ENCODE peak calls at places on chromosome 17, in four cellular contexts. G, R, Z and X are unnamed samples.

GRCh38 chr17:15981208-15981607 is 18.3 kb downstream of the ZSWIM7 start:
- DNase-seq in G (no peak), R (no peak), Z (no peak), X (no peak)

GRCh38 chr17:79630120-79630519 is 19.3 kb upstream of the RBFOX3 start:
- DNase-seq in G (no peak), R (no peak), Z (peak; percentile 40), X (no peak)

GRCh38 chr17:7523033-7523432 is 25.8 kb upstream of the TNFSF12 start:
- DNase-seq in G (peak; percentile 68), R (no peak), Z (no peak), X (no peak)

GRCh38 chr17:43854498-43854897 is 7.5 kb downstream of the CD300LG start:
- DNase-seq in G (no peak), R (no peak), Z (no peak), X (no peak)

GRCh38 chr17:42895185-42895555 is 5.4 kb upstream of the G6PC1 start:
- DNase-seq in G (no peak), R (peak; percentile 76), Z (no peak), X (no peak)

GRCh38 chr17:57577751-57578607 is 167.1 kb downstream of the CCDC182 start:
- DNase-seq in G (peak; percentile 91), R (peak; percentile 72), Z (no peak), X (peak; percentile 76)

GRCh38 chr17:76506408-76507328 is 5.4 kb upstream of the RHBDF2 start:
- DNase-seq in G (peak; percentile 82), R (peak; percentile 86), Z (no peak), X (peak; percentile 81)

GRCh38 chr17:9174779-9175574 is 153.7 kb downstream of the NTN1 start:
- DNase-seq in G (no peak), R (no peak), Z (no peak), X (no peak)

GRCh38 chr17:28916302-28916934 is 13.5 kb upstream of the DHRS13 start:
- DNase-seq in G (peak; percentile 60), R (peak; percentile 36), Z (no peak), X (no peak)

GRCh38 chr17:32882734-32883133 is 5.8 kb upstream of the MYO1D start:
- DNase-seq in G (no peak), R (no peak), Z (no peak), X (no peak)

GRCh38 chr17:61349350-61349749 is 50.3 kb upstream of the TBX2 start:
- DNase-seq in G (no peak), R (no peak), Z (no peak), X (no peak)

GRCh38 chr17:81712468-81713003 is 452 bp downstream of the SLC25A10 start:
- DNase-seq in G (no peak), R (peak; percentile 17), Z (no peak), X (no peak)

GRCh38 chr17:81011951-81012350 is 20.3 kb downstream of the CHMP6 start:
- DNase-seq in G (no peak), R (no peak), Z (no peak), X (no peak)

GRCh38 chr17:66313995-66314659 is 11.7 kb downstream of the PRKCA start:
- DNase-seq in G (no peak), R (no peak), Z (no peak), X (no peak)

GRCh38 chr17:56913000-56913866 is 616 bp downstream of the TRIM25 start:
- DNase-seq in G (no peak), R (peak; percentile 31), Z (no peak), X (no peak)

GRCh38 chr17:15944720-15945492 is at the start of gene ADORA2B:
- DNase-seq in G (peak; percentile 74), R (peak; percentile 48), Z (no peak), X (peak; percentile 81)

GRCh38 chr17:72353502-72353901 is 232.7 kb downstream of the SOX9 start:
- DNase-seq in G (peak; percentile 27), R (no peak), Z (no peak), X (no peak)

GRCh38 chr17:45172541-45173286 is 11.0 kb downstream of the HEXIM2 start:
- DNase-seq in G (peak; percentile 86), R (peak; percentile 66), Z (no peak), X (peak; percentile 47)

GRCh38 chr17:35046740-35047283 is 16.7 kb downstream of the RFFL start:
- DNase-seq in G (peak; percentile 56), R (no peak), Z (no peak), X (no peak)

GRCh38 chr17:73989671-73990070 is 213.8 kb upstream of the RPL38 start:
- DNase-seq in G (no peak), R (no peak), Z (no peak), X (no peak)

GRCh38 chr17:67574658-67575293 is 143.0 kb upstream of the NOL11 start:
- DNase-seq in G (no peak), R (no peak), Z (no peak), X (no peak)

GRCh38 chr17:199195-199604 is 17.8 kb upstream of the DOC2B start:
- DNase-seq in G (no peak), R (no peak), Z (no peak), X (no peak)

GRCh38 chr17:1830288-1830687 is 483 bp downstream of the RPA1 start:
- DNase-seq in G (peak; percentile 25), R (no peak), Z (no peak), X (no peak)

GRCh38 chr17:57044976-57045867 is 39.8 kb upstream of the AKAP1 start:
- DNase-seq in G (no peak), R (no peak), Z (no peak), X (no peak)

GRCh38 chr17:1720856-1721386 is 3.6 kb upstream of the WDR81 start:
- DNase-seq in G (peak; percentile 69), R (peak; percentile 71), Z (no peak), X (peak; percentile 51)

GRCh38 chr17:10557422-10557821 is 8.0 kb upstream of the MYH2 start:
- DNase-seq in G (no peak), R (no peak), Z (no peak), X (no peak)

GRCh38 chr17:7004398-7005253 is 7.8 kb upstream of the RNASEK start:
- DNase-seq in G (peak; percentile 87), R (no peak), Z (no peak), X (peak; percentile 72)

GRCh38 chr17:14316131-14316854 is 15.4 kb downstream of the HS3ST3B1 start:
- DNase-seq in G (no peak), R (no peak), Z (no peak), X (no peak)

GRCh38 chr17:55144518-55144917 is 120.2 kb upstream of the HLF start:
- DNase-seq in G (no peak), R (no peak), Z (no peak), X (no peak)

GRCh38 chr17:80106176-80106575 is 4.8 kb downstream of the GAA start:
- DNase-seq in G (peak; percentile 17), R (no peak), Z (no peak), X (peak; percentile 42)

GRCh38 chr17:57927048-57927723 is 28.0 kb downstream of the CUEDC1 start:
- DNase-seq in G (peak; percentile 73), R (no peak), Z (no peak), X (no peak)

GRCh38 chr17:3964203-3965122 is at the start of gene ATP2A3:
- DNase-seq in G (peak; percentile 31), R (no peak), Z (no peak), X (no peak)

GRCh38 chr17:58302171-58302918 is 21.6 kb upstream of the MPO start:
- DNase-seq in G (no peak), R (no peak), Z (peak; percentile 90), X (peak; percentile 35)

GRCh38 chr17:12118617-12119016 is 97.9 kb downstream of the MAP2K4 start:
- DNase-seq in G (no peak), R (no peak), Z (no peak), X (no peak)

GRCh38 chr17:12122091-12122490 is 101.4 kb downstream of the MAP2K4 start:
- DNase-seq in G (no peak), R (no peak), Z (no peak), X (no peak)

GRCh38 chr17:12113156-12113555 is 92.5 kb downstream of the MAP2K4 start:
- DNase-seq in G (no peak), R (no peak), Z (no peak), X (no peak)

GRCh38 chr17:12114686-12115418 is 94.2 kb downstream of the MAP2K4 start:
- DNase-seq in G (no peak), R (no peak), Z (no peak), X (no peak)

DNA sequence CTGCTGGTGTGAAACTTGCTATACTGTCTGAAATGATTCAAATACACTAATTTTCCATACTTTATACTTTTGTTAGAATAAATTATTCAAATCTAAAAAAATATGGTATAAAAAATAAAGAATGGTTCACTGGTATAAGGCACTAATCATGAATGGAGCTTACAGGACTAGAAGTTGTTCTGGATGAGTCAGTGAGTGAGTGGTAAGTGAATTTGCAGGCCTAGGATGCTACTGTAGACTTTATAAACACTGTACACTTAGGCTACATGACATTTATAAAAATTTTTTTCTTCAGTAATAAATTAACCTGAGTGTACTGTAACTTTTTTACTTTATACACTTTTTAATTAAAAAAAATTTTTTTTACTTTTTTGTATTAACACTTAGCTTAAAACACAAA is 95.5 kb downstream of the MAP2K4 start:
- DNase-seq in G (no peak), R (no peak), Z (no peak), X (no peak)
- H3K4me1 ChIP-seq in G (no peaks in the 10 kb centered on the region), R (no peaks in the 10 kb centered on the region), Z (no peaks in the 10 kb centered on the region), X (no peaks in the 10 kb centered on the region)

GRCh38 chr17:27529230-27529796 is 73.1 kb downstream of the KSR1 start:
- DNase-seq in G (peak; percentile 59), R (no peak), Z (no peak), X (peak; percentile 60)

GRCh38 chr17:27533068-27533397 is 76.8 kb downstream of the KSR1 start:
- DNase-seq in G (no peak), R (no peak), Z (no peak), X (no peak)

GRCh38 chr17:27530791-27531391 is 74.6 kb downstream of the KSR1 start:
- DNase-seq in G (no peak), R (no peak), Z (no peak), X (peak; percentile 71)

GRCh38 chr17:27532269-27533067 is 76.2 kb downstream of the KSR1 start:
- DNase-seq in G (peak; percentile 21), R (no peak), Z (no peak), X (no peak)

GRCh38 chr17:27531469-27531948 is 75.3 kb downstream of the KSR1 start:
- DNase-seq in G (no peak), R (no peak), Z (no peak), X (no peak)
- H3K4me1 ChIP-seq in G (peaks cover 42% of the 10 kb centered on the region), R (peaks cover 9% of the 10 kb centered on the region), Z (peaks cover 63% of the 10 kb centered on the region), X (peaks cover 89% of the 10 kb centered on the region)

GRCh38 chr17:75033346-75034235 is 13.2 kb downstream of the ATP5PD start:
- DNase-seq in G (peak; percentile 98), R (peak; percentile 97), Z (no peak), X (peak; percentile 100)

GRCh38 chr17:75030161-75030560 is 16.6 kb downstream of the ATP5PD start:
- DNase-seq in G (no peak), R (no peak), Z (no peak), X (no peak)

GRCh38 chr17:75032896-75033294 is 13.9 kb downstream of the ATP5PD start:
- DNase-seq in G (peak; percentile 55), R (peak; percentile 28), Z (no peak), X (peak; percentile 75)

GRCh38 chr17:75034236-75034908 is 12.4 kb downstream of the ATP5PD start:
- DNase-seq in G (peak; percentile 96), R (peak; percentile 91), Z (no peak), X (peak; percentile 98)

GRCh38 chr17:75031972-75032895 is 14.5 kb downstream of the ATP5PD start:
- DNase-seq in G (peak; percentile 87), R (peak; percentile 81), Z (no peak), X (peak; percentile 73)
- H3K4me1 ChIP-seq in G (peaks cover 18% of the 10 kb centered on the region), R (peaks cover 6% of the 10 kb centered on the region), Z (peaks cover 37% of the 10 kb centered on the region), X (peaks cover 19% of the 10 kb centered on the region)

DNA sequence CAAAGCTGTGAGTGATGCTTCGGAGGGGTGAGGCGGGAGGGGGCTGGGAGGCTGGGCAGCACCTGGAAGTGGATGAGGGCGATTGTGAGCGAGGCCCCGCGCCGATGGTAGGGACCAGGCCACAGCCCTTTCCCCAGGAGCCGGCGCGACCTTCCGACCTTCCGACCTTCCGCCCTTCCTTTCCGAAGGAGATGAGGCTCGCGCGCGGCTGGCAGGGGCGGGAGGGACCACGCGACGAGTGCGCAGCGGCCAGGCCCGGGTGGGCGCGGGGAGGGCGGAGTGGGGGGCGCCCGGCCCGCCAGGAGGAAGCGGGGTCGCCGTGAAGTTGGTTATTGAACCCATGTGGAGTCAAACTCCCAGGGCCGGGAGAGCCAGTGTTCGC is 56.5 kb downstream of the RAP1GAP2 start:
- DNase-seq in G (no peak), R (no peak), Z (no peak), X (no peak)
- H3K4me1 ChIP-seq in G (peaks cover 4% of the 10 kb centered on the region), R (peaks cover 8% of the 10 kb centered on the region), Z (peaks cover 26% of the 10 kb centered on the region), X (peaks cover 22% of the 10 kb centered on the region)